ENCODE peak calls at places on chromosomes 6 and 20, in four cellular contexts. C, W, M and P are unnamed samples.

GRCh38 chr6:89781070-89782034 is 38.2 kb downstream of the MDN1 start:
- DNase-seq in W (no peak), M (no peak), C (no peak), P (no peak)

GRCh38 chr20:21028921-21029320 is 77.2 kb downstream of the LINC00237 start:
- DNase-seq in M (no peak), C (no peak), W (no peak), P (no peak)

GRCh38 chr6:93496548-93496947 is 77.2 kb upstream of the EPHA7 start:
- DNase-seq in W (no peak), C (no peak), M (no peak), P (no peak)

GRCh38 chr20:461254-462198 is 807 bp downstream of the TBC1D20 start:
- DNase-seq in W (no peak), C (no peak), M (no peak), P (peak; percentile 70)

GRCh38 chr20:5890773-5891441 is 59.4 kb downstream of the TRMT6 start:
- DNase-seq in W (no peak), C (no peak), M (no peak), P (no peak)

GRCh38 chr20:51473771-51474170 is 68.7 kb downstream of the NFATC2 start:
- DNase-seq in M (no peak), W (no peak), C (no peak), P (no peak)

GRCh38 chr20:19976595-19977372 is 40.4 kb upstream of the NAA20 start:
- DNase-seq in M (no peak), W (no peak), C (no peak), P (peak; percentile 47)

GRCh38 chr6:24879351-24879750 is 56.4 kb downstream of the RIPOR2 start:
- DNase-seq in C (no peak), M (no peak), W (no peak), P (no peak)

GRCh38 chr20:8431538-8432434 is 299.7 kb downstream of the PLCB1 start:
- DNase-seq in M (no peak), W (no peak), C (peak; percentile 62), P (no peak)

GRCh38 chr6:159984268-159984786 is 15.4 kb downstream of the IGF2R start:
- DNase-seq in C (no peak), W (peak; percentile 51), M (no peak), P (no peak)

GRCh38 chr20:37529214-37529967 is 1.7 kb upstream of the BLCAP start:
- DNase-seq in M (no peak), C (no peak), W (no peak), P (no peak)

GRCh38 chr20:37526238-37526838 is 1.3 kb downstream of the BLCAP start:
- DNase-seq in M (no peak), C (peak; percentile 82), W (peak; percentile 68), P (peak; percentile 61)

GRCh38 chr20:37528442-37529213 is 952 bp upstream of the BLCAP start:
- DNase-seq in C (no peak), W (no peak), M (no peak), P (no peak)

GRCh38 chr20:37526839-37527637 is 638 bp downstream of the BLCAP start:
- DNase-seq in W (no peak), C (peak; percentile 49), M (no peak), P (no peak)

GRCh38 chr20:37527638-37528441 is at the start of gene BLCAP:
- DNase-seq in C (peak; percentile 97), W (peak; percentile 95), M (peak; percentile 69), P (peak; percentile 51)
- TF ChIP-seq EP300 in C (no peak), W (peak; percentile 16), M (no peak), P (no peak)

DNA sequence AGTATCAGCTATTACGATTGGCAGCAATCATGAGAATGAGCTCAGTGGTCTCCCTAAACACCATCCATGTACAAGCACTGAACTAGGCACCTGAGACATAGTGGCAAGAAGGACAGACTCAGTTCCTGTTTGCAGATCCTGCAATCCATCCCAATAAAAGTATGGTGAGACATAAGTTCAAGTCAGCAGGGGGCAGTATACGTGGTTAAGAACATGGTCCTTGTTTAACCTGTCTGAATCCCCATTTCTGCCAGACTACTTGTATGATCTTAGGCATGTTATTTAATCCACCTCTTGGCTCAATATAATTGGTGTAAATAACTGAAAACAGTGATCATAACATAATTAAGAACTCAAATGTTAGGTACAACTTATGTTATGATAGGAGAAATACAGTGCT is 33.2 kb upstream of the PNISR start:
- DNase-seq in M (no peak), C (no peak), W (peak; percentile 11), P (no peak)
- TF ChIP-seq NRF1 in M (no peak), C (no peak), W (no peak), P (no peak)

DNA sequence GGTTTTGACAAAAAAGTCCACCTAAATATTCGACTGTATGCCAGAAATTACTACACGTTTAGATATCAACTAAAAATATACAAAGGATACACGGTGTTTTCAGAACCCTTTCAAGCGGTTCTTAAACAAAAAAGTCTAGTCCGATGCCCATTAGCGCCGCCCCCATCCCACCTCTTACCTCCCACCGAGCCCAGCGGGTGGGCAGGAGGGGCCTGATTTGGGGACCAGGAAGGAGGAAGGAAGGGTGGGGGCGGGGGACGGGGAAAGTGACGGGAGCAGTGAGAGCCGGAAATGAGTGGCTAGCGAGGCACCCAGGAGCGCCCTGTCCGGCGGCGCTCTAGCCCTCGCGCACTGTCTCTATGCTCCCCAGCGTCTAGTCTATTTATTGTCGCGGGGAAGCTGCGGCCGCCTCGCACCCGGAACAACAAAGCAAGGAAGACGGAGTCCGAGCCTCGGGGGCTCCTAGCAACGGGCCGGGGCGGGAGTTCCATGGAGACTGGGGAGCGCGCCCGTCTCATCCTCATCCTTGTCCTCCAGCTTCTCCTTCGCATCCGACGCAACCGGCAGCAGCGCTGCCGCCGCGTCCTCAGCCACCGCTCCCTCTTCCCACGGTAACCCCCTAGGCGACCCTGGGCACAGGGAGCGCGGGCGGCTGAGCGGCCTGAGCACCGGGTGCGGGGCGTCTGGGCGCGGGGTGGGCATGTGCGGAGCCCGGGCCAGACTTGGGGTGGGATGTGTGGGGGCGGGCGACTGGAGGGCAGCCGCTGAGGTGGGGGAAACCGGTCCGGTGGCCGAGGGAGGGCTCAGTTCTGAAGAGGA is at the start of gene TBPL1:
- DNase-seq in C (peak; percentile 95), W (peak; percentile 94), M (peak; percentile 90), P (peak; percentile 86)
- TF ChIP-seq EP300 in C (peak; percentile 35), W (peak; percentile 67), M (no peak), P (no peak)

GRCh38 chr6:52284131-52284459 is 447 bp downstream of the MCM3 start:
- DNase-seq in W (peak; percentile 51), C (peak; percentile 50), M (no peak), P (peak; percentile 84)

GRCh38 chr6:52286798-52287432 is 2.4 kb upstream of the MCM3 start:
- DNase-seq in C (peak; percentile 63), M (no peak), W (peak; percentile 72), P (no peak)

GRCh38 chr6:52283111-52283510 is 1.4 kb downstream of the MCM3 start:
- DNase-seq in M (no peak), C (no peak), W (no peak), P (no peak)

GRCh38 chr6:52284460-52285173 is at the start of gene MCM3:
- DNase-seq in W (peak; percentile 98), C (peak; percentile 95), M (peak; percentile 100), P (peak; percentile 98)

GRCh38 chr6:52285174-52286068 is 879 bp upstream of the MCM3 start:
- DNase-seq in M (no peak), W (peak; percentile 40), C (peak; percentile 31), P (no peak)
- TF ChIP-seq NRF1 in M (no peak), W (no peak), C (no peak), P (no peak)

GRCh38 chr6:26056583-26057350 is 30.5 kb upstream of the HFE start:
- DNase-seq in M (no peak), C (peak; percentile 52), W (peak; percentile 78), P (no peak)
- TF ChIP-seq EP300 in M (no peak), C (no peak), W (peak; percentile 46), P (no peak)

DNA sequence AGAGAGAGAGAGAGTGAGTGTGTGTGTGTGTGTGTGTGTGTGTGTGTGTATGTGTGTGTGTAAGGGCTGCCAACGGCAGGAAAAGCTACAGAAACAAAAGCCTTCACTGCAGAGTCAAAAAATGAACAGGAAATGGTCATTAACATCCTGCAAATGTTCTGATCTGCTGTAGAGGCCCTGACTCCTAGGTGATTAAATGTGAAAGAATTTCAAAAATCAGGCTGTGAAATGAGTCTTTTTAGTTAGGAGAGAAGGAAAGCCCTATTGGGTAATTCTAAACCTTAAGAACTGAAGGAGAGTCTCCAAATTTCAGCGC is 166.5 kb upstream of the MYLIP start:
- DNase-seq in M (no peak), W (no peak), C (no peak), P (no peak)
- TF ChIP-seq NRF1 in M (no peak), W (no peak), C (no peak), P (no peak)

GRCh38 chr6:156686940-156687874 is 90.0 kb upstream of the ARID1B start:
- DNase-seq in W (peak; percentile 97), M (no peak), C (peak; percentile 97), P (peak; percentile 79)
- TF ChIP-seq EP300 in W (no peak), M (peak; percentile 27), C (no peak), P (no peak)